ENCODE peak calls at places on chromosomes 5 and 9, in eight cellular contexts. B is T-helper 9 cell; A is CD4-positive, CD25-positive, alpha-beta regulatory T cell; P is pancreas; R is GM03348; G is epithelial cell of esophagus; Z is cardiac muscle cell; O is lower lobe of right lung. J is an unnamed sample.
A peak's percentile ranks its signal among the peaks of the same experiment; 100 is the strongest.

GRCh38 chr5:152104211-152104610 is 179.6 kb upstream of the GLRA1 start:
- DNase-seq in B (no peak), A (no peak), P (no peak), R (no peak), G (no peak), Z (no peak), O (no peak), J (no peak)

GRCh38 chr5:174374206-174374605 is 328.7 kb downstream of the NSG2 start:
- DNase-seq in B (no peak), A (no peak), P (no peak), R (no peak), G (no peak), Z (peak; percentile 8), O (no peak), J (no peak)

GRCh38 chr5:133294380-133294779 is 242.6 kb downstream of the HSPA4 start:
- DNase-seq in B (no peak), A (no peak), P (no peak), R (no peak), G (no peak), Z (no peak), O (no peak), J (no peak)

GRCh38 chr5:93886917-93887361 is 145.5 kb upstream of the POU5F2 start:
- DNase-seq in B (no peak), A (peak; percentile 25), P (no peak), R (no peak), G (no peak), Z (no peak), O (no peak), J (peak; percentile 57)

GRCh38 chr9:134962998-134963364 is 45.3 kb upstream of the FCN1 start:
- DNase-seq in B (no peak), A (no peak), P (no peak), R (no peak), G (no peak), Z (no peak), O (peak; percentile 38), J (no peak)

GRCh38 chr5:180206993-180207392 is 2.0 kb downstream of the RASGEF1C start:
- DNase-seq in B (no peak), A (no peak), P (no peak), R (no peak), G (no peak), Z (no peak), O (no peak), J (no peak)

GRCh38 chr9:114621975-114622609 is 11.0 kb downstream of the TMEM268 start:
- DNase-seq in B (no peak), A (no peak), P (no peak), R (peak; percentile 82), G (peak; percentile 73), Z (no peak), O (no peak), J (peak; percentile 40)

GRCh38 chr5:40559306-40559705 is 120.4 kb upstream of the PTGER4 start:
- DNase-seq in B (no peak), A (no peak), P (no peak), R (no peak), G (no peak), Z (no peak), O (no peak), J (no peak)

GRCh38 chr5:168234133-168234532 is 57.3 kb upstream of the WWC1 start:
- DNase-seq in B (no peak), A (no peak), P (no peak), R (no peak), G (peak; percentile 30), Z (no peak), O (no peak), J (no peak)